ENCODE peak calls at places on chromosome 7, in seven cellular contexts. S is H9, N is mesendoderm, H is neuronal stem cell, O is IMR-90, L is H1, F is trophoblast cell. X is an unnamed sample.

GRCh38 chr7:126791306-126791705 is 461.4 kb downstream of the GRM8 start:
- DNase-seq in O (no peak), F (peak; percentile 44), L (no peak), N (no peak), H (no peak), S (no peak), X (no peak)

GRCh38 chr7:50308301-50309129 is 4.0 kb downstream of the IKZF1 start:
- DNase-seq in H (no peak), N (no peak), L (no peak), O (no peak), S (no peak), F (no peak), X (no peak)

GRCh38 chr7:122766593-122766992 is 63.9 kb upstream of the RNF148 start:
- DNase-seq in L (no peak), O (no peak), H (no peak), S (no peak), N (no peak), F (no peak), X (no peak)

GRCh38 chr7:123770378-123770777 is 21.6 kb upstream of the WASL start:
- DNase-seq in N (no peak), L (no peak), H (no peak), O (no peak), F (peak; percentile 85), S (no peak), X (peak; percentile 41)

GRCh38 chr7:127322351-127322750 is 69.6 kb upstream of the GRM8 start:
- DNase-seq in O (no peak), L (no peak), N (no peak), F (no peak), H (no peak), S (no peak), X (no peak)

GRCh38 chr7:140231779-140232491 is 55.2 kb upstream of the KDM7A start:
- DNase-seq in O (no peak), S (no peak), L (no peak), H (no peak), F (peak; percentile 21), N (no peak), X (no peak)

GRCh38 chr7:37394158-37394557 is 54.5 kb downstream of the ELMO1 start:
- DNase-seq in S (no peak), N (peak; percentile 70), L (no peak), O (no peak), F (no peak), H (no peak), X (no peak)

GRCh38 chr7:45646996-45647411 is 72.8 kb downstream of the ADCY1 start:
- DNase-seq in S (no peak), O (peak; percentile 8), L (no peak), H (no peak), F (no peak), N (no peak), X (no peak)

GRCh38 chr7:112357136-112357535 is 93.1 kb upstream of the IFRD1 start:
- DNase-seq in N (peak; percentile 43), L (no peak), F (no peak), H (no peak), S (peak; percentile 46), O (no peak), X (no peak)

GRCh38 chr7:105002-105401 is 87.4 kb upstream of the FAM20C start:
- DNase-seq in H (no peak), O (no peak), L (no peak), F (no peak), N (no peak), S (no peak), X (no peak)

GRCh38 chr7:103866919-103867318 is 122.5 kb downstream of the RELN start:
- DNase-seq in F (no peak), H (no peak), O (no peak), L (no peak), S (no peak), N (no peak), X (no peak)

GRCh38 chr7:29924684-29925083 is 64.9 kb downstream of the SCRN1 start:
- DNase-seq in O (no peak), F (no peak), S (no peak), H (no peak), N (no peak), L (no peak), X (no peak)

GRCh38 chr7:20514364-20514763 is 101.1 kb upstream of the ABCB5 start:
- DNase-seq in F (peak; percentile 7), S (no peak), H (no peak), N (no peak), L (no peak), O (no peak), X (peak; percentile 53)

GRCh38 chr7:109284943-109285342 is 715.3 kb downstream of the DNAJB9 start:
- DNase-seq in N (no peak), S (no peak), F (peak; percentile 49), O (no peak), L (no peak), H (no peak), X (no peak)

GRCh38 chr7:70612811-70613210 is 519.1 kb upstream of the GALNT17 start:
- DNase-seq in S (no peak), O (no peak), N (no peak), H (no peak), L (no peak), F (no peak), X (no peak)

GRCh38 chr7:70607281-70607680 is 524.7 kb upstream of the GALNT17 start:
- DNase-seq in N (no peak), H (no peak), O (no peak), L (no peak), F (no peak), S (no peak), X (no peak)

GRCh38 chr7:70608229-70608628 is 523.7 kb upstream of the GALNT17 start:
- DNase-seq in O (no peak), N (no peak), L (no peak), S (no peak), F (no peak), H (no peak), X (no peak)
- H2AK5ac ChIP-seq in O (no peak overlapping the region), N (no peak overlapping the region), L (no peak overlapping the region), S (no peak overlapping the region), F (no peak overlapping the region), H (no peak overlapping the region), X (no peak overlapping the region)

GRCh38 chr7:152363798-152364197 is 72.0 kb downstream of the KMT2C start:
- DNase-seq in N (peak; percentile 14), S (no peak), H (no peak), L (no peak), F (no peak), O (no peak), X (no peak)

GRCh38 chr7:152365982-152366603 is 69.7 kb downstream of the KMT2C start:
- DNase-seq in S (no peak), O (no peak), L (no peak), F (no peak), N (no peak), H (no peak), X (no peak)

GRCh38 chr7:152367170-152367569 is 68.6 kb downstream of the KMT2C start:
- DNase-seq in L (no peak), S (no peak), H (no peak), O (no peak), F (no peak), N (no peak), X (no peak)

GRCh38 chr7:152366662-152367061 is 69.1 kb downstream of the KMT2C start:
- DNase-seq in S (no peak), L (no peak), O (no peak), F (no peak), H (no peak), N (no peak), X (no peak)

GRCh38 chr7:152362128-152362926 is 73.5 kb downstream of the KMT2C start:
- DNase-seq in N (no peak), F (no peak), H (no peak), O (no peak), S (no peak), L (no peak), X (no peak)
- H3K4ac ChIP-seq in N (no peak overlapping the region), F (no peak overlapping the region), H (no peak overlapping the region), O (no peak overlapping the region), S (no peak overlapping the region), L (no peak overlapping the region), X (no peak overlapping the region)

DNA sequence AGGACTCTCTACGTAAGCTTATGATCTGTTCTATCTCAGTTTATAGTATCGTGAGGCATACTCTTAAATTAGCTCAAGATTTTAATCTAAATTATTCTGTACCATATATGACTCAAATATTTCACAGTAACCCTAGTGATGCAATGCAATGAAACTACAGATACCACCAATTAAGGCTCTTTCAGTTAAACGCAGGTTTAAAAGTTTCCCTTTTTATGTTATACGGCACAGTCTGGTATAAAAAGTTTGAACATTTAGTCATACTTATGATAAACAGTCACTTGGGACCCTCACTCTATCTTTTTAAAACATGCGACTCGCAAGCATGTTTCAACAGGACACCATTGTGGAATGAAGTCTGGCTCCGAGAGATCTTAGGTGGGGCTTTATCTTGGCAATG is 107.2 kb downstream of the CDK6 start:
- DNase-seq in N (no peak), H (no peak), O (no peak), F (no peak), L (no peak), S (no peak), X (no peak)
- H2AK5ac ChIP-seq in N (no peak overlapping the region), H (no peak overlapping the region), O (no peak overlapping the region), F (no peak overlapping the region), L (no peak overlapping the region), S (no peak overlapping the region), X (no peak overlapping the region)

GRCh38 chr7:102222445-102222844 is 64.2 kb upstream of the SH2B2 start:
- DNase-seq in F (peak; percentile 84), O (peak; percentile 36), N (peak; percentile 10), L (no peak), S (no peak), H (no peak), X (no peak)

GRCh38 chr7:102221961-102222360 is 64.7 kb upstream of the SH2B2 start:
- DNase-seq in O (no peak), N (no peak), F (no peak), L (no peak), H (no peak), S (no peak), X (no peak)

GRCh38 chr7:102220229-102220850 is 66.3 kb upstream of the SH2B2 start:
- DNase-seq in L (no peak), S (no peak), N (peak; percentile 19), H (no peak), F (peak; percentile 47), O (no peak), X (no peak)

GRCh38 chr7:102223175-102223574 is 63.5 kb upstream of the SH2B2 start:
- DNase-seq in F (no peak), L (no peak), N (no peak), H (no peak), S (no peak), O (peak; percentile 24), X (no peak)

DNA sequence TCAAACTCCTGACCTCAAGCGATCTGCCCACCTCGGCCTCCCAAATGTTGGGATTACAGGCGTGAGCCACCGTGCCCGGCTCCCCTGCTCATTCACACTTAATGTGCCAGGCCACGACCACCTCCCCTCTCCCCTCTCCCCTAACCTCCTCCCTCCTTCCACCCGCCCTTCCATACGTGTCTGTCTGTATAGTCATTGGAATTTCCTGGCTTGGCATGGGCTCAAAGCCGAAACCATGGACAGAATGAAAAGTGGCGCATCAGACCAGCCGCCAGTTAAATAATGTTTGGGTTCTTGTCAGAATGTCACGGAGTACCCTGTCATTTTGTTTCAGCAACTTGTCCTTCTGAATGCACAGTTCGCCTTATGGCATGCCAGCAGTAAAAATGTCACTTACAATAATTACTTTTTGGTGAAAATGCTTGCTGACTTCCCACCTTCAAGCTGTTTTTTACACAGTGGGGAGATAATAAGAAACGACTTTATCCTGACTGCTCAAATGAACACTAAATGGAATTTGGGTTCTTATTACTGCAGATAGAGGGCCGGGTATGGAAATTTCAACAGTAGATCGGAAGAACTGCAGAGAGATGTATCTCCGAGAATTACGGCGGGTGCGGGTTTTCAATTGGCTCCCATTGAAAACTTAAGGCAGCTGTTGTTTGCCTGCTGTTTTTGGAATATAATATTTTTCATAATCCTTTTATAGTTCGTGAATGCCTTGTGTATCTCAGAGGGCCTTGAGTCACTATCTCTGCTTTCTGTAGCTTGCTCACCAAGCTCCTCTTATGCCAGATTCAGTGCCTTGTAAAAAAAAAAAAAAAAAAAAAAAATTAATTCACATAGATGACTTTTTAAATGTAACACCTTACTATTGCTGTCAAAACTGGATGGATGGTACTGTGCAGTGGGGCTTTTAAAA is 65.5 kb upstream of the SH2B2 start:
- DNase-seq in L (no peak), N (no peak), F (peak; percentile 13), S (no peak), O (peak; percentile 75), H (no peak), X (peak; percentile 56)
- H3K4ac ChIP-seq in L (no peak overlapping the region), N (no peak overlapping the region), F (no peak overlapping the region), S (no peak overlapping the region), O (peak overlapping the region; percentile 72), H (no peak overlapping the region), X (no peak overlapping the region)